ENCODE peak calls at places on chromosomes 7 and 10, in five cellular contexts. One of them, this sample, is unnamed.

GRCh38 chr10:5265139-5265538 is 68.5 kb downstream of the AKR1C4 start:
- DNase-seq in nucleus accumbens: no peak
- DNase-seq in MV-4-11: no peak
- DNase-seq in activated gamma-delta T cell treated with Interleukin-2 at 50 U/mL for 16 hours: no peak
- DNase-seq in A172: no peak
- DNase-seq in this sample: no peak

GRCh38 chr7:139246905-139247304 is 15.9 kb downstream of the UBN2 start:
- DNase-seq in nucleus accumbens: no peak
- DNase-seq in MV-4-11: no peak
- DNase-seq in activated gamma-delta T cell treated with Interleukin-2 at 50 U/mL for 16 hours: no peak
- DNase-seq in A172: peak
- DNase-seq in this sample: peak

GRCh38 chr7:2838873-2839578 is 5.1 kb downstream of the GNA12 start:
- DNase-seq in activated gamma-delta T cell treated with Interleukin-2 at 50 U/mL for 16 hours: no peak
- DNase-seq in A172: no peak
- DNase-seq in nucleus accumbens: no peak
- DNase-seq in MV-4-11: peak
- DNase-seq in this sample: no peak

GRCh38 chr10:77911535-77912123 is 14.9 kb downstream of the DLG5 start:
- DNase-seq in MV-4-11: no peak
- DNase-seq in activated gamma-delta T cell treated with Interleukin-2 at 50 U/mL for 16 hours: no peak
- DNase-seq in A172: peak
- DNase-seq in nucleus accumbens: no peak
- DNase-seq in this sample: peak

GRCh38 chr7:155352753-155353115 is 55.1 kb downstream of the INSIG1 start:
- DNase-seq in nucleus accumbens: no peak
- DNase-seq in activated gamma-delta T cell treated with Interleukin-2 at 50 U/mL for 16 hours: no peak
- DNase-seq in MV-4-11: no peak
- DNase-seq in A172: no peak
- DNase-seq in this sample: no peak

GRCh38 chr7:47420117-47420780 is 161.7 kb downstream of the TNS3 start:
- DNase-seq in A172: no peak
- DNase-seq in MV-4-11: no peak
- DNase-seq in nucleus accumbens: no peak
- DNase-seq in activated gamma-delta T cell treated with Interleukin-2 at 50 U/mL for 16 hours: no peak
- DNase-seq in this sample: no peak

GRCh38 chr10:116005301-116005700 is 267.7 kb downstream of the GFRA1 start:
- DNase-seq in MV-4-11: no peak
- DNase-seq in activated gamma-delta T cell treated with Interleukin-2 at 50 U/mL for 16 hours: no peak
- DNase-seq in A172: no peak
- DNase-seq in nucleus accumbens: no peak
- DNase-seq in this sample: no peak

GRCh38 chr7:67309764-67310548 is 313.3 kb downstream of the TYW1 start:
- DNase-seq in A172: no peak
- DNase-seq in nucleus accumbens: no peak
- DNase-seq in activated gamma-delta T cell treated with Interleukin-2 at 50 U/mL for 16 hours: no peak
- DNase-seq in MV-4-11: no peak
- DNase-seq in this sample: no peak

GRCh38 chr7:79452495-79453265 is 787 bp downstream of the MAGI2 start:
- DNase-seq in A172: no peak
- DNase-seq in activated gamma-delta T cell treated with Interleukin-2 at 50 U/mL for 16 hours: no peak
- DNase-seq in nucleus accumbens: no peak
- DNase-seq in MV-4-11: no peak
- DNase-seq in this sample: no peak

GRCh38 chr7:8190121-8190895 is 71.7 kb downstream of the ICA1 start:
- DNase-seq in nucleus accumbens: no peak
- DNase-seq in A172: peak
- DNase-seq in activated gamma-delta T cell treated with Interleukin-2 at 50 U/mL for 16 hours: peak
- DNase-seq in MV-4-11: peak
- DNase-seq in this sample: peak

GRCh38 chr10:73576178-73576889 is 14.8 kb downstream of the USP54 start:
- DNase-seq in A172: no peak
- DNase-seq in nucleus accumbens: no peak
- DNase-seq in activated gamma-delta T cell treated with Interleukin-2 at 50 U/mL for 16 hours: no peak
- DNase-seq in MV-4-11: peak
- DNase-seq in this sample: peak

GRCh38 chr10:61793760-61794713 is 107.5 kb upstream of the ARID5B start:
- DNase-seq in activated gamma-delta T cell treated with Interleukin-2 at 50 U/mL for 16 hours: no peak
- DNase-seq in nucleus accumbens: no peak
- DNase-seq in MV-4-11: peak
- DNase-seq in A172: peak
- DNase-seq in this sample: peak